ENCODE peak calls at places on chromosome 15, in five cellular contexts. K is CD8-positive, alpha-beta T cell; U is GM20000; J is lung; S is psoas muscle. N is an unnamed sample.

GRCh38 chr15:49383266-49383665 is 39.8 kb upstream of the FGF7 start:
- DNase-seq in K (no peak), U (no peak), J (no peak), S (no peak), N (no peak)

GRCh38 chr15:77630064-77630463 is 2.6 kb downstream of the LINGO1 start:
- DNase-seq in K (no peak), U (no peak), J (no peak), S (no peak), N (no peak)

GRCh38 chr15:50241684-50242450 is 23.7 kb downstream of the HDC start:
- DNase-seq in K (no peak), U (no peak), J (no peak), S (no peak), N (no peak)

GRCh38 chr15:79897701-79898113 is 893 bp upstream of the MTHFS start:
- DNase-seq in K (no peak), U (no peak), J (no peak), S (no peak), N (no peak)

GRCh38 chr15:85646538-85647091 is 148.1 kb downstream of the KLHL25 start:
- DNase-seq in K (no peak), U (peak; percentile 53), J (no peak), S (no peak), N (peak; percentile 50)

GRCh38 chr15:27074179-27074578 is 103.2 kb downstream of the GABRG3 start:
- DNase-seq in K (no peak), U (no peak), J (no peak), S (no peak), N (no peak)

GRCh38 chr15:58078591-58078990 is 13.1 kb upstream of the ALDH1A2 start:
- DNase-seq in K (no peak), U (no peak), J (no peak), S (no peak), N (no peak)

GRCh38 chr15:53586815-53587214 is 172.6 kb downstream of the WDR72 start:
- DNase-seq in K (no peak), U (peak; percentile 11), J (peak; percentile 53), S (no peak), N (no peak)

GRCh38 chr15:49664706-49665105 is 43.9 kb downstream of the DTWD1 start:
- DNase-seq in K (no peak), U (no peak), J (no peak), S (no peak), N (no peak)

GRCh38 chr15:60212536-60212935 is 185.2 kb downstream of the ANXA2 start:
- DNase-seq in K (no peak), U (no peak), J (no peak), S (no peak), N (no peak)

GRCh38 chr15:39578851-39579486 is 1.9 kb upstream of the THBS1 start:
- DNase-seq in K (no peak), U (no peak), J (no peak), S (no peak), N (no peak)

GRCh38 chr15:75107905-75108838 is 84.8 kb downstream of the PPCDC start:
- DNase-seq in K (peak; percentile 28), U (peak; percentile 44), J (no peak), S (no peak), N (peak; percentile 77)

GRCh38 chr15:23648920-23649515 is 1.4 kb upstream of the MAGEL2 start:
- DNase-seq in K (no peak), U (no peak), J (no peak), S (peak; percentile 47), N (no peak)

GRCh38 chr15:33654859-33655258 is 313.4 kb upstream of the CHRM5 start:
- DNase-seq in K (no peak), U (no peak), J (no peak), S (no peak), N (no peak)

GRCh38 chr15:90419202-90419601 is 31.2 kb downstream of the IQGAP1 start:
- DNase-seq in K (no peak), U (peak; percentile 38), J (no peak), S (no peak), N (no peak)

GRCh38 chr15:67501177-67501835 is 19.6 kb upstream of the C15orf61 start:
- DNase-seq in K (no peak), U (peak; percentile 22), J (no peak), S (no peak), N (no peak)
- TF ChIP-seq CTCF in K (peak; percentile 27), U (peak; percentile 7), J (no peak), S (peak; percentile 35), N (no peak)

DNA sequence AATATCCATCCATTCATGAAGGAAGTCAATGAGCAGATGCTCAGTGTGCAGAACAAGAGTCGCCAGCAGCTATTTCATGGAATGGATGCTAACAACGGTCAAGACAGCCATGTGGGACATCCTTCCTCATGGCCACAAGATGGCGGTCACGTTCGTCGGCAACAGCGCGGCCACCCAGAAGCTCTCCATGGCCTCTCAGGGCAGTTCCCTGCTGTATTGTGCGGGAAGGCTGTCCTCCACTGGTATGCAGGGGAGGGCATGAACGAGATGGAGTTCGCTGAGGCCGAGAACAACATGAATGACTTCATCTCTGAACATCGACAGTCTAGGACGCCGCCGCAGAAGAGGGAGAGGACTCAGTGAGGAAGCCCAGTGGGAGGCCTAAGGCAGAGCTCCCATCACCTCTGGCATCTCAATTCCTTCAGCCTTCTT is 208.3 kb downstream of the TJP1 start:
- DNase-seq in K (no peak), U (no peak), J (no peak), S (no peak), N (no peak)
- TF ChIP-seq CTCF in K (no peak), U (no peak), J (no peak), S (no peak), N (no peak)

DNA sequence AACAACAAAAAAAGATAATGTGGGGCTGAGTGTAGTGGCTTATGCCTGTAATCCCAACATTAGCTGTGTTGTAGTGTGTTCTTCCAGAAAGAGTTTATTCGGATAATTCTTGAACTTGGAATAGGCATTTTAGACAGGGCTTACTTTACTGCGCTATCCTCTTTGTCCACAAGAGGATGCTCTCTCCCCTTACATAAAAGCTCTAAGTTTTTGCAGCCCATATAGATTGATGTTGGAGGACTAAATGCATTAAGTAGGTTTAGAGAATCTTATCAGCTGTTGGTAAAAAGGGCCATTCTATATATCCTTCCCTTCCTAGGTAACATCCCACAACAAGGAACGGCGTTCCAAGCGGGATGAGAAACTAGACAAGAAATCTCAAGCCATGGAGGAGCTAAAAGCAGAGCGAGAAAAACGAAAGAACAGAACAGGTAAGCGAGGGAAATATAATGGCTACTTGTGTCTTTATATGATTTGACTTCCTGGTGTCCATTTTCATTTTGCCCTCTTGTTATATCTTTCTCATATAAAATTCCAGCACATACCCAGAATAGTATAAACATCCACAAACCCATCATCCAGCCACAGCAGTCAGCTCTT is 27.8 kb upstream of the ITPKA start:
- DNase-seq in K (no peak), U (peak; percentile 51), J (no peak), S (no peak), N (no peak)
- TF ChIP-seq CTCF in K (peak; percentile 97), U (peak; percentile 85), J (peak; percentile 64), S (peak; percentile 67), N (peak; percentile 93)

GRCh38 chr15:64148581-64148980 is 3.0 kb upstream of the SNX22 start:
- DNase-seq in K (no peak), U (no peak), J (no peak), S (no peak), N (no peak)

GRCh38 chr15:64148168-64148567 is 3.4 kb upstream of the SNX22 start:
- DNase-seq in K (no peak), U (no peak), J (no peak), S (no peak), N (no peak)

GRCh38 chr15:64150236-64150578 is 1.3 kb upstream of the SNX22 start:
- DNase-seq in K (no peak), U (peak; percentile 32), J (no peak), S (no peak), N (no peak)

GRCh38 chr15:64151727-64152506 is at the start of gene SNX22:
- DNase-seq in K (no peak), U (no peak), J (no peak), S (no peak), N (no peak)

GRCh38 chr15:64149424-64150235 is 1.9 kb upstream of the SNX22 start:
- DNase-seq in K (no peak), U (no peak), J (no peak), S (no peak), N (no peak)
- TF ChIP-seq CTCF in K (no peak), U (peak; percentile 19), J (no peak), S (no peak), N (no peak)

DNA sequence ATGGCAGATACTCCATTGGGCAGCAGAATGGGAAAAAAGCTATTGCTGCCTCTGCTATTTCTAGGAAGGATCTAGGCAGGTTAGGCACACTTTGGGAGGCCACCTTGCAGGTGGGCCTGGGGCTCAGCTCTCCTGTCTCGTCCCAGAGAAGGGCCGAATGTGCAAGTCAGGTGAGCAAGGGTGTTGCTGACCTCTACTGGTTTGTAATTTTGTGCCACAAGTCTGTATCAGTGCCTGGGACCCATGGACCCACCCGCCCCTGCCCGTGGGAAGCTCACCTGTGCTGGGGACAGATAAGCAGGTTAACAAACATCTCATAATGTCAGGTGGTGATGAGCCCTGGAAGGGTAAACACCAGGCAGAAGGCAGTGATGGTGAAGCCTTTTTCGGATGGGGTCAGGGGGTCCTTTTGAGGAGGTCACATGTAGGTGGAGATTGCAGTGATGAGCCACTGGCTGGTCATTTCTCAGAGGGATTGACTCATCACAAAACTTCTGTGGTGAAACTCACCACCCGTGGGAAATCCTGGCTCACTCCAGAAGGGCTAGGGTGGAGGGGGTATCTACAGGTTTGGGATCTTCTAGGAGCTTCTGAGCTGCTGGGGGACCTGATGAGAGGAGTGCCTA is 161.3 kb downstream of the KLF13 start:
- DNase-seq in K (no peak), U (peak; percentile 69), J (peak; percentile 25), S (no peak), N (no peak)
- TF ChIP-seq CTCF in K (no peak), U (peak; percentile 15), J (no peak), S (no peak), N (no peak)

GRCh38 chr15:92429378-92430066 is 35.8 kb downstream of the ST8SIA2 start:
- DNase-seq in K (no peak), U (no peak), J (no peak), S (no peak), N (no peak)
- TF ChIP-seq CTCF in K (no peak), U (no peak), J (no peak), S (no peak), N (no peak)

DNA sequence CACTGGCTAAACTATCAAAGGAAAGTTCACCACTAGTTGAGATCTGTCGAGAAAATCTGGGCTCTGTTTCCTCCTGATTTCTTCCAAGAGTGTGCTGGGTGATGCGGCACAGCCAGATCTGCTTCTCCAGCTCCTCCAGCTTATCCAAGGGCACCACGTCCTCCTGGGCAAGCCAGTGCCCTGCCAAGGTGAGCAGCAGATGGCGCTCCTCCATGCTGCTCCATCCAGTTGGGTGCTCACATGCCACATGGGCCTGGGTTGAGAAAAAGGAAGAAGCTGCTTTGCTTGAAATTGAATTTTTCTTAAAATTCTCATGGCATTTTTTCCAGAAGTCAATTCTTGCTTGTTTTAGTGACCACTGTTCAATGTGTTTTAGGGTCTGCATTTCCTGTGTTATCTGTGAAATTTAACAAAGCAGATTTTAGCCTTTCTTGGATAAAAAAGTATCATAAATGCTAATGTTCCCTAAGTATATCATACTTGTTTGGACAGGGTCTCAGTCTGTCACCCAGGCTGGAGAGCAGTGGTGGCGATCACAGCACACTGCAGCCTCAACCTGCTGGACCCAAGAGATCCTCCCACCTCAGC is 47.3 kb downstream of the EIF3J start:
- DNase-seq in K (peak; percentile 27), U (no peak), J (no peak), S (no peak), N (peak; percentile 24)
- TF ChIP-seq CTCF in K (peak; percentile 28), U (peak; percentile 36), J (no peak), S (peak; percentile 22), N (peak; percentile 22)

GRCh38 chr15:88467935-88468528 is 524 bp downstream of the MRPS11 start:
- DNase-seq in K (no peak), U (no peak), J (no peak), S (no peak), N (no peak)
- TF ChIP-seq CTCF in K (no peak), U (no peak), J (no peak), S (no peak), N (no peak)

N was measured in natural killer cell.